ENCODE peak calls at places on chromosomes 11 and 22, in five cellular contexts. Y is AG09319; S is activated CD4-positive, CD25-positive, alpha-beta regulatory T cell treated with anti-CD3 and anti-CD28 coated beads, Interleukin-2, amount 50 U/mL, for 16 hours; P is mesenteric fat pad; D is mesendoderm. T is an unnamed sample.
A peak's percentile ranks its signal among the peaks of the same experiment; 100 is the strongest.

GRCh38 chr11:66082936-66083698 is 13.0 kb downstream of the PACS1 start:
- DNase-seq in Y (no peak), S (no peak), P (no peak), D (no peak), T (no peak)

GRCh38 chr11:74311352-74311926 is at the start of gene P4HA3:
- DNase-seq in Y (no peak), S (no peak), P (peak; percentile 93), D (peak; percentile 79), T (peak; percentile 31)

GRCh38 chr11:106424111-106424510 is 346.6 kb downstream of the AASDHPPT start:
- DNase-seq in Y (peak; percentile 8), S (no peak), P (no peak), D (no peak), T (no peak)

GRCh38 chr11:81967242-81967641 is 766.4 kb downstream of the FAM181B start:
- DNase-seq in Y (no peak), S (no peak), P (no peak), D (no peak), T (no peak)

GRCh38 chr22:39546889-39547586 is 14.5 kb upstream of the RPS19BP1 start:
- DNase-seq in Y (no peak), S (no peak), P (no peak), D (no peak), T (no peak)

GRCh38 chr11:62922189-62922589 is 1.0 kb upstream of the CHRM1 start:
- DNase-seq in Y (no peak), S (no peak), P (no peak), D (no peak), T (no peak)

GRCh38 chr22:44671742-44672141 is 30.3 kb upstream of the PRR5 start:
- DNase-seq in Y (no peak), S (no peak), P (no peak), D (no peak), T (peak; percentile 73)

GRCh38 chr22:48972979-48973693 is 854.5 kb downstream of the BRD1 start:
- DNase-seq in Y (no peak), S (no peak), P (peak; percentile 74), D (no peak), T (no peak)

GRCh38 chr11:824292-824880 is 3.3 kb upstream of the CRACR2B start:
- DNase-seq in Y (no peak), S (no peak), P (no peak), D (no peak), T (no peak)